ENCODE peak calls at places on chromosomes 16 and 17, in nine cellular contexts. N is DMS153, E is GM13977, H is endothelial cell, L is naive B cell, C is iris pigment epithelial cell, G is cardiac fibroblast, W is astrocyte of the hippocampus, M is left cardiac atrium. I is an unnamed sample.

GRCh38 chr17:79547586-79547985 is 63.3 kb downstream of the RBFOX3 start:
- DNase-seq in N (no peak), E (no peak), H (no peak), L (no peak), C (no peak), G (no peak), W (no peak), M (no peak), I (no peak)

GRCh38 chr16:58501242-58502131 is 1.5 kb downstream of the NDRG4 start:
- DNase-seq in N (no peak), E (peak), H (peak), L (peak), C (no peak), G (no peak), W (peak), M (peak), I (no peak)

GRCh38 chr17:61427567-61427966 is 24.7 kb upstream of the TBX4 start:
- DNase-seq in N (no peak), E (no peak), H (no peak), L (no peak), C (no peak), G (no peak), W (no peak), M (no peak), I (no peak)

GRCh38 chr17:82884923-82885322 is 45.1 kb upstream of the ZNF750 start:
- DNase-seq in N (no peak), E (no peak), H (no peak), L (peak), C (no peak), G (no peak), W (no peak), M (no peak), I (no peak)

GRCh38 chr17:69870091-69870530 is 204.9 kb upstream of the KCNJ16 start:
- DNase-seq in N (no peak), E (peak), H (no peak), L (no peak), C (peak), G (no peak), W (peak), M (no peak), I (peak)

GRCh38 chr16:67022531-67023214 is 6.3 kb upstream of the CBFB start:
- DNase-seq in N (no peak), E (no peak), H (no peak), L (no peak), C (peak), G (peak), W (peak), M (no peak), I (no peak)

GRCh38 chr16:17447273-17447672 is 23.5 kb downstream of the XYLT1 start:
- DNase-seq in N (no peak), E (no peak), H (no peak), L (no peak), C (no peak), G (no peak), W (no peak), M (no peak), I (no peak)

GRCh38 chr16:85171004-85171808 is 58.9 kb upstream of the CIBAR2 start:
- DNase-seq in N (no peak), E (no peak), H (no peak), L (no peak), C (no peak), G (no peak), W (no peak), M (no peak), I (no peak)

GRCh38 chr17:29593546-29594440 is 861 bp downstream of the ANKRD13B start:
- DNase-seq in N (no peak), E (peak), H (no peak), L (no peak), C (no peak), G (no peak), W (peak), M (peak), I (no peak)

GRCh38 chr17:29059281-29059680 is 16.3 kb downstream of the PIPOX start:
- DNase-seq in N (peak), E (no peak), H (no peak), L (no peak), C (peak), G (peak), W (peak), M (no peak), I (no peak)

GRCh38 chr17:37360632-37361031 is 15.2 kb upstream of the C17orf78 start:
- DNase-seq in N (no peak), E (no peak), H (no peak), L (no peak), C (peak), G (peak), W (no peak), M (no peak), I (no peak)

GRCh38 chr17:82497483-82498405 is 21.8 kb upstream of the FOXK2 start:
- DNase-seq in N (peak), E (peak), H (peak), L (peak), C (peak), G (peak), W (peak), M (peak), I (no peak)

GRCh38 chr17:56822725-56823124 is 11.0 kb downstream of the C17orf67 start:
- DNase-seq in N (no peak), E (no peak), H (no peak), L (no peak), C (no peak), G (peak), W (no peak), M (peak), I (no peak)

GRCh38 chr17:44829558-44830358 is at the start of gene GJC1:
- DNase-seq in N (no peak), E (peak), H (peak), L (peak), C (no peak), G (peak), W (peak), M (peak), I (no peak)

GRCh38 chr17:66549731-66550207 is 247.4 kb downstream of the PRKCA start:
- DNase-seq in N (no peak), E (no peak), H (no peak), L (no peak), C (peak), G (peak), W (peak), M (no peak), I (peak)

GRCh38 chr16:89531821-89532526 is 23.8 kb downstream of the SPG7 start:
- DNase-seq in N (no peak), E (no peak), H (no peak), L (no peak), C (no peak), G (no peak), W (no peak), M (no peak), I (no peak)

GRCh38 chr17:66644311-66644710 is 190.6 kb upstream of the CACNG5 start:
- DNase-seq in N (no peak), E (no peak), H (no peak), L (no peak), C (peak), G (no peak), W (peak), M (no peak), I (no peak)

GRCh38 chr17:65020284-65020683 is 36.3 kb downstream of the GNA13 start:
- DNase-seq in N (no peak), E (no peak), H (no peak), L (no peak), C (peak), G (peak), W (no peak), M (no peak), I (no peak)

GRCh38 chr16:82649766-82650165 is 23.0 kb downstream of the CDH13 start:
- DNase-seq in N (no peak), E (no peak), H (no peak), L (no peak), C (peak), G (no peak), W (no peak), M (no peak), I (no peak)

GRCh38 chr17:74526681-74527080 is 4.6 kb downstream of the CD300LB start:
- DNase-seq in N (no peak), E (no peak), H (no peak), L (no peak), C (no peak), G (no peak), W (no peak), M (no peak), I (no peak)

GRCh38 chr16:24844101-24845030 is 1.4 kb upstream of the SLC5A11 start:
- DNase-seq in N (no peak), E (no peak), H (no peak), L (no peak), C (peak), G (no peak), W (no peak), M (no peak), I (no peak)

GRCh38 chr17:49570540-49571242 is 5.0 kb upstream of the NXPH3 start:
- DNase-seq in N (no peak), E (no peak), H (no peak), L (no peak), C (no peak), G (no peak), W (no peak), M (no peak), I (no peak)

I was measured in T1000.